ENCODE peak calls at places on chromosome 12, in seven cellular contexts. Z, T, L, R, U, B and K are unnamed samples. For H3K36me3, the result is how much of the 10 kb centered on the place peaks cover.

GRCh38 chr12:116644806-116645205 is 85.6 kb downstream of the MAP1LC3B2 start:
- DNase-seq in Z (no peak), U (no peak), L (no peak), R (no peak), B (no peak), T (no peak), K (no peak)

GRCh38 chr12:46209165-46209564 is 59.7 kb downstream of the SLC38A1 start:
- DNase-seq in B (no peak), T (peak), R (no peak), U (no peak), L (no peak), Z (no peak), K (no peak)

GRCh38 chr12:53758081-53758769 is 6.4 kb upstream of the CISTR start:
- DNase-seq in U (no peak), T (no peak), Z (no peak), L (no peak), R (no peak), B (no peak), K (no peak)

GRCh38 chr12:124510301-124510970 is 57.0 kb downstream of the NCOR2 start:
- DNase-seq in T (no peak), Z (no peak), B (no peak), R (no peak), L (no peak), U (no peak), K (no peak)

GRCh38 chr12:122449317-122449716 is 26.8 kb upstream of the CLIP1 start:
- DNase-seq in Z (peak), B (peak), R (no peak), L (no peak), U (no peak), T (peak), K (no peak)

GRCh38 chr12:120080043-120080400 is 36.5 kb downstream of the RAB35 start:
- DNase-seq in B (no peak), T (no peak), R (no peak), L (no peak), Z (no peak), U (no peak), K (no peak)

GRCh38 chr12:111867531-111867930 is 25.5 kb downstream of the MAPKAPK5 start:
- DNase-seq in L (no peak), Z (no peak), T (no peak), R (no peak), B (no peak), U (no peak), K (no peak)

GRCh38 chr12:128840862-128841468 is 12.3 kb upstream of the GLT1D1 start:
- DNase-seq in Z (no peak), B (no peak), U (no peak), T (no peak), R (no peak), L (no peak), K (no peak)

GRCh38 chr12:87827638-87828264 is 201.4 kb downstream of the C12orf50 start:
- DNase-seq in B (no peak), R (no peak), U (no peak), L (no peak), Z (no peak), T (peak), K (no peak)

GRCh38 chr12:110074089-110074488 is 25.8 kb upstream of the C12orf76 start:
- DNase-seq in B (no peak), T (no peak), R (no peak), U (no peak), Z (no peak), L (no peak), K (no peak)

GRCh38 chr12:9104087-9104486 is 11.6 kb downstream of the A2M start:
- DNase-seq in R (no peak), L (no peak), T (no peak), B (no peak), U (no peak), Z (no peak), K (no peak)

GRCh38 chr12:8867786-8868185 is 45.4 kb downstream of the A2ML1 start:
- DNase-seq in R (no peak), U (no peak), B (no peak), T (no peak), Z (no peak), L (no peak), K (no peak)

GRCh38 chr12:125503128-125503527 is 437.9 kb downstream of the AACS start:
- DNase-seq in L (no peak), T (no peak), U (no peak), R (no peak), B (no peak), Z (no peak), K (peak)

GRCh38 chr12:50600364-50600763 is 95.6 kb downstream of the DIP2B start:
- DNase-seq in L (no peak), Z (no peak), B (no peak), T (no peak), U (no peak), R (no peak), K (peak)

GRCh38 chr12:49702009-49702408 is 5.2 kb downstream of the FMNL3 start:
- DNase-seq in R (no peak), L (no peak), U (no peak), Z (no peak), B (no peak), T (no peak), K (no peak)

GRCh38 chr12:65821336-65821735 is 2.9 kb upstream of the HMGA2 start:
- DNase-seq in T (peak), Z (no peak), R (no peak), L (no peak), B (no peak), U (no peak), K (no peak)

GRCh38 chr12:67915335-67915851 is 73.9 kb upstream of the IFNG-AS1 start:
- DNase-seq in B (no peak), T (no peak), U (no peak), Z (no peak), R (no peak), L (no peak), K (no peak)

GRCh38 chr12:46664771-46665287 is 161.0 kb downstream of the SLC38A4 start:
- DNase-seq in R (no peak), Z (no peak), T (peak), L (no peak), B (peak), U (no peak), K (no peak)

GRCh38 chr12:80299219-80299618 is 144.8 kb upstream of the PTPRQ start:
- DNase-seq in R (no peak), Z (no peak), B (no peak), L (no peak), U (no peak), T (no peak), K (no peak)

DNA sequence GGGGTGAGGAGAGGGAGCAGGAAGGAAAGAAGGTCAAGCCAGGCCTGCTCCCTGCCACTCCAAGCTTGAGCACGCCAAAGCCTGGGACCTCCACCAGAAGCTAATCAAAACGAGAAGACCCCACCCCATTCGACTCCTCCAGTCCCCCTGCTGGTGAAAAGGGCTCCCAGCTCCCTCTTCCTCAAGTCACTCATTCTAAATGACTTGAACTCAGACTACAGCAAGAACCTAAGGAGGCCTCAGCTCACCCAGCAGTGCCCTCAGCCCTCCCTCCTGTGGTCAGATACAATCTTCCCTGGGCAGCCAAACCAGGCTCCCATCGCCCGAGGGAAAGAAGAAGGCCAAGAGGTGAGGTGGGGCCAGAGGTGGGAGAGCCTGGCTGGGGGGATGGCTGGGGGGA is 17.4 kb downstream of the HDAC7 start:
- DNase-seq in L (no peak), T (no peak), R (no peak), U (no peak), Z (no peak), B (no peak), K (peak)
- H3K36me3 ChIP-seq in L (under half), T (under half), R (under half), U (under half), Z (under half), B (under half), K (under half)

GRCh38 chr12:57210926-57211700 is 5.5 kb upstream of the NXPH4 start:
- DNase-seq in L (no peak), R (no peak), U (no peak), Z (no peak), B (no peak), T (no peak), K (no peak)

GRCh38 chr12:57210461-57210860 is 6.1 kb upstream of the NXPH4 start:
- DNase-seq in L (no peak), B (no peak), R (no peak), U (no peak), T (no peak), Z (no peak), K (no peak)

GRCh38 chr12:57208116-57208945 is 8.3 kb upstream of the NXPH4 start:
- DNase-seq in L (no peak), Z (no peak), T (no peak), U (no peak), R (no peak), B (no peak), K (no peak)

GRCh38 chr12:57208946-57209282 is 7.7 kb upstream of the NXPH4 start:
- DNase-seq in B (no peak), U (no peak), L (no peak), R (peak), T (no peak), Z (no peak), K (no peak)

GRCh38 chr12:57209916-57210315 is 6.7 kb upstream of the NXPH4 start:
- DNase-seq in B (no peak), T (no peak), R (no peak), Z (no peak), L (no peak), U (no peak), K (no peak)
- H3K36me3 ChIP-seq in B (half or more), T (half or more), R (under half), Z (under half), L (under half), U (under half), K (under half)

DNA sequence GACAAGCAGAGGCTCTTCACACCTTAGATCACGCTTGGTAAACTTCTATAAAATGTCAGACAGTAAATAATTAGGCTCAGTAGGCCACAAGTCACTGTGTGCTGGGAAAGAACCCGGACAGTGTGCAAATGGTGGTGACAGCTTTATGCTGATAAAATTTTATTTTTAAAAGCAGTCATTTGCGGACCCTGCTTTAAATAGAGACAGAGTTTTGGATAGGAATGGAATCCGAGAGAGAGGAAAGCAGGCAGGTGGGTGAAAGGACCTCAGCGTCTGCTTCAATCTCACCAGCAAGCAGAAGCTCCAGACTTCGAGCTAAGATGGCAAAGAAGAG is 21.4 kb downstream of the ANKLE2 start:
- DNase-seq in Z (no peak), L (no peak), T (no peak), U (no peak), R (no peak), B (no peak), K (no peak)
- H3K36me3 ChIP-seq in Z (under half), L (under half), T (half or more), U (half or more), R (under half), B (half or more), K (half or more)

GRCh38 chr12:2672863-2673262 is 121.9 kb upstream of the FKBP4 start:
- DNase-seq in B (no peak), U (no peak), L (no peak), T (no peak), Z (no peak), R (no peak), K (no peak)

GRCh38 chr12:2675776-2676175 is 119.0 kb upstream of the FKBP4 start:
- DNase-seq in U (no peak), Z (no peak), B (no peak), L (no peak), T (no peak), R (no peak), K (no peak)

GRCh38 chr12:2677142-2677880 is 117.5 kb upstream of the FKBP4 start:
- DNase-seq in L (no peak), Z (no peak), B (no peak), T (no peak), U (no peak), R (no peak), K (no peak)

GRCh38 chr12:2678416-2678815 is 116.4 kb upstream of the FKBP4 start:
- DNase-seq in Z (no peak), R (no peak), L (no peak), T (no peak), U (no peak), B (no peak), K (no peak)

GRCh38 chr12:2673966-2674810 is 120.6 kb upstream of the FKBP4 start:
- DNase-seq in U (no peak), Z (peak), R (no peak), B (no peak), T (no peak), L (no peak), K (peak)
- H3K36me3 ChIP-seq in U (under half), Z (under half), R (under half), B (under half), T (under half), L (under half), K (under half)

GRCh38 chr12:5507536-5507935 is 75.6 kb downstream of the NTF3 start:
- DNase-seq in L (no peak), R (no peak), B (no peak), Z (no peak), T (peak), U (no peak), K (no peak)
- H3K36me3 ChIP-seq in L (under half), R (under half), B (under half), Z (under half), T (under half), U (under half), K (under half)